ENCODE peak calls at places on chromosomes 7 and 10, in eight cellular contexts. X is A549, T is esophagus squamous epithelium, A is tibial nerve, M is GM12891, P is IMR-90, V is uterus, L is sigmoid colon. E is an unnamed sample.

GRCh38 chr7:8418627-8419245 is 14.7 kb upstream of the NXPH1 start:
- DNase-seq in X (peak), T (no peak), A (peak), M (no peak), P (peak), V (no peak), L (no peak), E (no peak)

GRCh38 chr7:28572321-28573058 is 160.2 kb downstream of the CREB5 start:
- DNase-seq in X (no peak), T (no peak), A (no peak), M (no peak), P (no peak), V (no peak), L (no peak), E (no peak)

GRCh38 chr10:73655257-73655989 is 406 bp downstream of the SYNPO2L start:
- DNase-seq in X (no peak), T (no peak), A (no peak), M (no peak), P (no peak), V (no peak), L (no peak), E (no peak)

GRCh38 chr7:5514440-5515035 is 90.9 kb upstream of the TNRC18 start:
- DNase-seq in X (peak), T (no peak), A (no peak), M (no peak), P (peak), V (no peak), L (no peak), E (no peak)

GRCh38 chr10:111706331-111706730 is 477.2 kb downstream of the GPAM start:
- DNase-seq in X (no peak), T (no peak), A (no peak), M (no peak), P (no peak), V (no peak), L (no peak), E (no peak)

GRCh38 chr7:34838329-34838728 is 180.3 kb downstream of the NPSR1 start:
- DNase-seq in X (no peak), T (no peak), A (no peak), M (no peak), P (no peak), V (no peak), L (no peak), E (no peak)

GRCh38 chr10:123986736-123987135 is 95.1 kb upstream of the CPXM2 start:
- DNase-seq in X (no peak), T (no peak), A (no peak), M (no peak), P (no peak), V (no peak), L (no peak), E (no peak)

GRCh38 chr7:29839302-29839701 is 33.0 kb downstream of the WIPF3 start:
- DNase-seq in X (peak), T (no peak), A (peak), M (no peak), P (peak), V (peak), L (peak), E (no peak)

GRCh38 chr7:28207486-28208158 is 27.0 kb upstream of the JAZF1 start:
- DNase-seq in X (no peak), T (no peak), A (no peak), M (no peak), P (no peak), V (no peak), L (no peak), E (no peak)

GRCh38 chr10:43137701-43137970 is 609 bp upstream of the CSGALNACT2 start:
- DNase-seq in X (peak), T (no peak), A (no peak), M (no peak), P (peak), V (peak), L (no peak), E (peak)

GRCh38 chr10:47036771-47037170 is 125.5 kb downstream of the PTPN20 start:
- DNase-seq in X (no peak), T (no peak), A (no peak), M (no peak), P (no peak), V (no peak), L (peak), E (no peak)

GRCh38 chr10:105288613-105289012 is 647.5 kb downstream of the SORCS3 start:
- DNase-seq in X (no peak), T (no peak), A (no peak), M (no peak), P (no peak), V (no peak), L (no peak), E (no peak)

GRCh38 chr7:106618480-106618879 is 42.5 kb downstream of the CCDC71L start:
- DNase-seq in X (no peak), T (no peak), A (no peak), M (no peak), P (peak), V (no peak), L (no peak), E (no peak)

GRCh38 chr10:61992683-61993629 is 91.5 kb downstream of the ARID5B start:
- DNase-seq in X (peak), T (no peak), A (peak), M (no peak), P (peak), V (peak), L (peak), E (peak)

GRCh38 chr10:119219747-119220320 is 12.5 kb downstream of the GRK5 start:
- DNase-seq in X (no peak), T (no peak), A (no peak), M (no peak), P (no peak), V (no peak), L (peak), E (no peak)

GRCh38 chr7:25822823-25823222 is 329.2 kb upstream of the NFE2L3 start:
- DNase-seq in X (no peak), T (no peak), A (no peak), M (no peak), P (no peak), V (no peak), L (no peak), E (no peak)

GRCh38 chr7:20556091-20556490 is 59.4 kb upstream of the ABCB5 start:
- DNase-seq in X (no peak), T (no peak), A (no peak), M (no peak), P (no peak), V (no peak), L (no peak), E (no peak)

GRCh38 chr7:137850586-137850985 is 3.8 kb upstream of the DGKI start:
- DNase-seq in X (no peak), T (no peak), A (no peak), M (no peak), P (peak), V (no peak), L (no peak), E (no peak)

GRCh38 chr10:96814264-96814663 is 17.8 kb upstream of the LCOR start:
- DNase-seq in X (peak), T (no peak), A (no peak), M (no peak), P (peak), V (no peak), L (no peak), E (no peak)

GRCh38 chr7:71255537-71256178 is 123.7 kb downstream of the GALNT17 start:
- DNase-seq in X (no peak), T (no peak), A (no peak), M (no peak), P (no peak), V (no peak), L (no peak), E (no peak)

GRCh38 chr10:79070611-79071534 is 2.1 kb downstream of the ZMIZ1 start:
- DNase-seq in X (peak), T (peak), A (peak), M (no peak), P (peak), V (peak), L (peak), E (peak)
- TF ChIP-seq POLR2A in X (no peak), T (peak), A (peak), M (no peak), P (peak), V (no peak), L (peak), E (peak)

GRCh38 chr10:15168296-15168780 is at the start of gene NMT2:
- DNase-seq in X (no peak), T (peak), A (peak), M (peak), P (no peak), V (no peak), L (no peak), E (peak)
- TF ChIP-seq POLR2A in X (peak), T (peak), A (peak), M (peak), P (peak), V (peak), L (peak), E (peak)

GRCh38 chr10:72038458-72039001 is 49.8 kb downstream of the SPOCK2 start:
- DNase-seq in X (no peak), T (no peak), A (no peak), M (no peak), P (peak), V (no peak), L (no peak), E (no peak)
- TF ChIP-seq POLR2A in X (no peak), T (no peak), A (no peak), M (no peak), P (no peak), V (no peak), L (no peak), E (no peak)

GRCh38 chr10:68955786-68956532 is at the start of gene DDX21:
- DNase-seq in X (peak), T (peak), A (peak), M (peak), P (peak), V (peak), L (peak), E (peak)
- TF ChIP-seq POLR2A in X (peak), T (peak), A (peak), M (peak), P (peak), V (no peak), L (peak), E (peak)

GRCh38 chr7:6634021-6634420 is 3.1 kb upstream of the ZNF316 start:
- DNase-seq in X (no peak), T (no peak), A (no peak), M (no peak), P (no peak), V (no peak), L (no peak), E (no peak)

GRCh38 chr7:6637544-6638229 is 569 bp downstream of the ZNF316 start:
- DNase-seq in X (peak), T (no peak), A (no peak), M (peak), P (peak), V (no peak), L (no peak), E (no peak)

GRCh38 chr7:6639032-6639431 is 1.9 kb downstream of the ZNF316 start:
- DNase-seq in X (no peak), T (no peak), A (no peak), M (no peak), P (no peak), V (no peak), L (no peak), E (no peak)

GRCh38 chr7:6639627-6640026 is 2.5 kb downstream of the ZNF316 start:
- DNase-seq in X (no peak), T (no peak), A (no peak), M (no peak), P (no peak), V (no peak), L (no peak), E (no peak)

GRCh38 chr7:6636741-6637543 is at the start of gene ZNF316:
- DNase-seq in X (peak), T (no peak), A (peak), M (peak), P (peak), V (peak), L (peak), E (peak)
- TF ChIP-seq POLR2A in X (peak), T (no peak), A (peak), M (peak), P (no peak), V (no peak), L (no peak), E (peak)

E was measured in Peyer's patch.